ENCODE peak calls at places on chromosome 10, in five cellular contexts. E, Y, Q, P and T are unnamed samples.

GRCh38 chr10:70810967-70811366 is 4.8 kb upstream of the SGPL1 start:
- DNase-seq in E (no peak), Y (no peak), Q (no peak), P (no peak), T (no peak)

GRCh38 chr10:42961156-42961589 is 115.7 kb upstream of the RET start:
- DNase-seq in E (no peak), Y (no peak), Q (no peak), P (no peak), T (no peak)

GRCh38 chr10:131845505-131846223 is 55.1 kb upstream of the PPP2R2D start:
- DNase-seq in E (no peak), Y (no peak), Q (no peak), P (no peak), T (no peak)

GRCh38 chr10:45460235-45460878 is 86.3 kb downstream of the ALOX5 start:
- DNase-seq in E (no peak), Y (no peak), Q (no peak), P (no peak), T (no peak)

GRCh38 chr10:49608925-49609282 is 1.2 kb upstream of the SLC18A3 start:
- DNase-seq in E (no peak), Y (no peak), Q (no peak), P (no peak), T (no peak)

GRCh38 chr10:33653584-33654367 is 319.3 kb upstream of the NRP1 start:
- DNase-seq in E (no peak), Y (no peak), Q (no peak), P (no peak), T (no peak)

GRCh38 chr10:128463991-128464755 is 337.9 kb upstream of the MKI67 start:
- DNase-seq in E (no peak), Y (no peak), Q (peak), P (peak), T (peak)

GRCh38 chr10:131979336-131979735 is 2.4 kb downstream of the BNIP3 start:
- DNase-seq in E (no peak), Y (no peak), Q (no peak), P (no peak), T (no peak)

GRCh38 chr10:46268076-46268881 is 18.5 kb upstream of the ANTXRL start:
- DNase-seq in E (no peak), Y (no peak), Q (peak), P (no peak), T (no peak)

GRCh38 chr10:84008878-84009277 is 130.4 kb upstream of the GHITM start:
- DNase-seq in E (peak), Y (no peak), Q (no peak), P (no peak), T (peak)

GRCh38 chr10:63886281-63887025 is 365.3 kb downstream of the REEP3 start:
- DNase-seq in E (no peak), Y (no peak), Q (no peak), P (no peak), T (no peak)

GRCh38 chr10:70742537-70743429 is 42.4 kb downstream of the TBATA start:
- DNase-seq in E (no peak), Y (no peak), Q (no peak), P (peak), T (no peak)

GRCh38 chr10:90862908-90863514 is 5.2 kb upstream of the HTR7 start:
- DNase-seq in E (peak), Y (no peak), Q (no peak), P (peak), T (no peak)

GRCh38 chr10:98399784-98400183 is 15.2 kb downstream of the PYROXD2 start:
- DNase-seq in E (no peak), Y (no peak), Q (no peak), P (no peak), T (no peak)

GRCh38 chr10:50788951-50789904 is 49.5 kb downstream of the ASAH2B start:
- DNase-seq in E (peak), Y (no peak), Q (no peak), P (peak), T (no peak)

GRCh38 chr10:126191192-126191591 is 197.1 kb downstream of the ADAM12 start:
- DNase-seq in E (peak), Y (no peak), Q (no peak), P (no peak), T (no peak)

GRCh38 chr10:119466655-119467054 is 75.9 kb downstream of the RGS10 start:
- DNase-seq in E (no peak), Y (no peak), Q (no peak), P (no peak), T (no peak)

GRCh38 chr10:32411797-32412498 is 34.0 kb upstream of the CCDC7 start:
- DNase-seq in E (no peak), Y (no peak), Q (no peak), P (no peak), T (no peak)

GRCh38 chr10:70500812-70501301 is 22.3 kb downstream of the PALD1 start:
- DNase-seq in E (no peak), Y (no peak), Q (no peak), P (no peak), T (no peak)

GRCh38 chr10:12013926-12014325 is 28.7 kb downstream of the UPF2 start:
- DNase-seq in E (no peak), Y (no peak), Q (no peak), P (no peak), T (no peak)

GRCh38 chr10:80322158-80322557 is 32.7 kb upstream of the MAT1A start:
- DNase-seq in E (no peak), Y (no peak), Q (no peak), P (no peak), T (no peak)

GRCh38 chr10:48273741-48274140 is 755 bp downstream of the FRMPD2 start:
- DNase-seq in E (no peak), Y (no peak), Q (no peak), P (no peak), T (no peak)

GRCh38 chr10:119405505-119405807 is 137.1 kb downstream of the RGS10 start:
- DNase-seq in E (no peak), Y (no peak), Q (no peak), P (no peak), T (no peak)

GRCh38 chr10:24333736-24334135 is 124.8 kb downstream of the KIAA1217 start:
- DNase-seq in E (no peak), Y (no peak), Q (no peak), P (no peak), T (no peak)
- TF ChIP-seq SUZ12 in E (no peak), Y (no peak), Q (no peak), P (no peak), T (no peak)

DNA sequence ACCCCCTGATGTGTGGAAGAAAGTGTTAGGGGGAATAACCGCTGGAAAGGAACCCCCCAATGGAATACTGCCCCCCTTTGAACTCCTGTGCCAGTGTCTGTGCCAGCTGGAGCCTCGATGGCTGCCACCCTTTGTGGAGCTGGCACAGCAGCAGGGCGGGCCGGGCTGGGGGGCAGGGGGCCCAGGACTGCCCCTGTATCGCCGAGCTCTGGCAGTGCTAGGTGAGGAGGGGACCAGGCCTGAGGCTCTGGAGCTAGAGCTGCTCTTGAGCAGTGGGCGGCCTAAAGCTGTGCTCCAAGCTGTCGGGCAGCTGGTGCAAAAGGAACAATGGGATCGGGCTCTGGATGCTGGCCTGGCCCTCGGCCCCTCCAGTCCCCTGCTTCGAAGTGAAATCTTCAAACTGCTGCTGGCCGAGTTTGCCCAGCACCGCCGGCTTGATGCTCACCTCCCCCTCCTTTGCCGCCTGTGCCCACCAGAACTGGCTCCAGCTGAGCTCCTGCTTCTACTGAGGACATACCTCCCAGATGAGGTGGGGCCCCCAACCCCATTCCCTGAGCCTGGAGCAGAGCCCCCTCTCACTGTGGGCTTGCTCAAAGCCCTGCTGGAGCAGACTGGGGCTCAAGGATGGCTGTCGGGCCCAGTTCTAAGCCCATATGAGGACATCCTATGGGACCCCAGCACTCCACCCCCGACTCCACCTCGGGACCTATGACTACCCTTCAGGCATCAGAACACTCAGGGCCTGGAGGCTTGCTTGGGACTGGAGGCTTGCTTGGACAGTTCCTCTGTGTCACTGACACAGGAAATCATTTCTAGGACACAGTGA is 2.2 kb downstream of the HPS6 start:
- DNase-seq in E (no peak), Y (no peak), Q (no peak), P (no peak), T (no peak)
- TF ChIP-seq SUZ12 in E (no peak), Y (no peak), Q (no peak), P (no peak), T (no peak)

DNA sequence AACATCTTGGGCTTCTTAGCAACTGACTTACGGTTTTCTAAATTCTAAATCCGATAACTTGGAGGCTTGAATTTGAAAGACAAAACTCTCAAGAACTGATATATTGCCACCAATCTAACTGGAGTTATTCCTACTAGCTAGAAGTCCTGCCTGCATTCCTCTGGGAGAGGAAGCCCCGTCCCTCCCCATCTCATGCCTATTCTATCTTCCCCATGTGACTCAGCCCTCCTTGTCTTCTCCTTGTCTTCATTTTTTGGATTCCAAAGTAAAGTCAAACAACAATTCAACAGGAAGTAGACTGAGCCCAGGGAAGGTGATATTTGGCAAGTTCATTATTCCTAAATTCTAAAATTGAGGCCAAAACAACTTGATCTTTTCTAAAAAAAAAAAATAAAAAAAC is 587.7 kb downstream of the KCNMA1 start:
- DNase-seq in E (no peak), Y (no peak), Q (no peak), P (no peak), T (peak)
- TF ChIP-seq SUZ12 in E (no peak), Y (no peak), Q (no peak), P (no peak), T (no peak)

DNA sequence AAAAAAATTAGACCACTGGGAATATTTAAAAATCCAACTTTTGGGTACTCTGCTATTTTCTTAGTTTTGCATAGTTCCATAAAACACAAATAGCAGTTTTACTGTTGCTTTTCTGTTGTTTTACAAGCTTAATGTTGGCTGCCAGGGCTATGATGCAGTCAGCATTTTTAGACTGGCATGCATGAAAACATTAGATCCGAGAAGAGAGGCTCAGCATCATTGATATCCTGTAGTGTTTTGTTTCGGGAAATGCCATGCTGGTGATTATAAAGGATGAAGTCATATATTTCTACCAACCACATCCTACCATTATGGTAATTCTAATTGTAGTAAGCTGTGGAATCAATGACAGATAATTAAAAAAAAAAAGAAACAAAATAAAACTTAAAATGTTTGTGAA is 104.6 kb downstream of the MBL2 start:
- DNase-seq in E (no peak), Y (no peak), Q (no peak), P (no peak), T (no peak)
- TF ChIP-seq SUZ12 in E (no peak), Y (no peak), Q (no peak), P (no peak), T (no peak)

GRCh38 chr10:112345743-112346142 is 28.2 kb upstream of the ACSL5 start:
- DNase-seq in E (no peak), Y (no peak), Q (no peak), P (no peak), T (no peak)

GRCh38 chr10:112347709-112348671 is 25.9 kb upstream of the ACSL5 start:
- DNase-seq in E (no peak), Y (no peak), Q (no peak), P (no peak), T (no peak)

GRCh38 chr10:112349521-112350085 is 24.3 kb upstream of the ACSL5 start:
- DNase-seq in E (no peak), Y (no peak), Q (no peak), P (no peak), T (no peak)

GRCh38 chr10:112346774-112347173 is 27.1 kb upstream of the ACSL5 start:
- DNase-seq in E (no peak), Y (no peak), Q (no peak), P (no peak), T (no peak)

GRCh38 chr10:112348759-112349158 is 25.2 kb upstream of the ACSL5 start:
- DNase-seq in E (no peak), Y (no peak), Q (no peak), P (no peak), T (no peak)
- TF ChIP-seq SUZ12 in E (no peak), Y (no peak), Q (no peak), P (no peak), T (no peak)

DNA sequence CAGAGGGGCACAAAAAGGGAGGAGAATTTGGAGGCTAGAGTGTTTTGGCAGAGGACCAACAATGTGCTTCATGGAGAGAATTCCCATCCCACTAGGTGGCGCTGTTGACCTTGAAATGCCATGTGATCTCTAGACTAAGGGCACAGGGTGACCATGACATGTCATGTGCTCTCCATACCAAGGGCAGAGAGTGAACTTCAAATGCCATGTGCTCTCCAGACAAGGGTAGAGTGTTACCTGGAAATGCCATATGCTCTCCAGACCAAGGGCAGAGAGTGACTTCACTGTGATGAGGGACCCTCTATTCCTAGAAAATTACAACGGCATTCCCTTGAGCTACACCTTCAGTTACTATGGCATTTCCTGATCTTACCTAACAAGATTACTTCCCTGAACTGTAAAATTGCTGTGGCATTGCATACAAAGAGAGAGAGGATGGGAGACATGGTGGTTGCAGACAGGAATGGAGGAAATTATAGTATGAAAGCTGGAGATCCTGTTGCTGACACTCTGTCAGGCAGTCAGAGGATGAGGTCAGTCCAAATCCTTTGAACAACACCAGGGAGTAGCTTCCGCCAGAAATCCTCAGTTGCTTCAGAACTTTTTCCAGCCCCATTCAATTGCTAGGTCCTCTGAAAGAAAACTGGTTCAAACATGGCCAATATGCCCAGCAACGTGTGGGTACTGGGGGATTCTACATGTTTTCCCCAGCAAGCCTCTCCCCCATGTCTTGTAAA is 60.9 kb upstream of the ACSM6 start:
- DNase-seq in E (peak), Y (peak), Q (peak), P (peak), T (peak)
- TF ChIP-seq SUZ12 in E (no peak), Y (no peak), Q (no peak), P (no peak), T (no peak)

DNA sequence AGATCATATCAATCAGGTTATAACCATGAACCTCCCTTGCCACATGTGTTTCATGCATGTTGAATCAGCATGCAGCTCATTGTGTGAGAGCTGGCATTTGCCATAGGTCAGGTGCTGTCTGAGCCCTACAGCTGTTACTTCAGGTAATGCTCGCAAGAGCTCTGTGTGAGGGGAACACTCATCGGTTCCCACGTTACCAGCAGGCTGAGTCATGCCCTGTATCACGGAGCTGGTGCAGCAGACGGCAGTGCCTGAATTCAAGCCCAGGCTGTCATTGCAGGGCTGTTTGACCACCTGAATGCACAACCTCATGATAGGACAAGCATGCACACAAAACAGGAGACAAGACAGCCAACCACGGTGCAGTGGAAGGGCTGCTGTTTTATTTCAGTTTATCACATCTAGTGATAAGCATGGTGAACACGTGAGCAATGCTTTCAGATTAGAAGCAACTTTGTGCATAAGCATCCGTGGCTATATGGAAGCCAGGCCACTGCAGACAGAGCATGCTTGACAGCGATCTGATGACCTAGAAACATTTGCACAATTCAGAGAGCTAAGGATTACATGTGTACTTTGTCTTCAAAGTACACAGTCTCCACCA is 56.4 kb upstream of the PFKP start:
- DNase-seq in E (no peak), Y (no peak), Q (no peak), P (peak), T (no peak)
- TF ChIP-seq SUZ12 in E (no peak), Y (no peak), Q (no peak), P (no peak), T (no peak)